ENCODE peak calls at places on chromosomes 3 and 15, in seven cellular contexts. Y, N, Z, I, R, E and S are unnamed samples. For H3K4me1, the result is how much of the 10 kb centered on the place peaks cover.

GRCh38 chr3:126157083-126157768 is 23.2 kb downstream of the ALDH1L1 start:
- DNase-seq in Y (no peak), N (no peak), Z (no peak), I (no peak), R (no peak), E (no peak), S (no peak)

GRCh38 chr15:35305031-35305555 is 220.0 kb upstream of the NANOGP8 start:
- DNase-seq in Y (no peak), N (no peak), Z (no peak), I (no peak), R (no peak), E (no peak), S (no peak)

GRCh38 chr3:110687138-110687537 is 384.5 kb upstream of the NECTIN3 start:
- DNase-seq in Y (no peak), N (peak), Z (no peak), I (no peak), R (no peak), E (no peak), S (no peak)

GRCh38 chr3:186772281-186772885 is 11.0 kb upstream of the EIF4A2 start:
- DNase-seq in Y (no peak), N (no peak), Z (no peak), I (no peak), R (no peak), E (no peak), S (peak)

GRCh38 chr3:51703026-51703775 is 3.7 kb upstream of the GRM2 start:
- DNase-seq in Y (no peak), N (no peak), Z (peak), I (peak), R (no peak), E (no peak), S (no peak)

GRCh38 chr3:4550957-4551754 is 58.0 kb downstream of the ITPR1 start:
- DNase-seq in Y (peak), N (no peak), Z (peak), I (no peak), R (no peak), E (no peak), S (peak)

GRCh38 chr3:64687781-64688515 is at the start of gene ADAMTS9:
- DNase-seq in Y (peak), N (peak), Z (peak), I (peak), R (peak), E (no peak), S (peak)

GRCh38 chr15:66876423-66876730 is 174.3 kb downstream of the SMAD6 start:
- DNase-seq in Y (no peak), N (no peak), Z (no peak), I (no peak), R (no peak), E (no peak), S (no peak)

GRCh38 chr15:73273181-73274002 is 95.4 kb downstream of the HCN4 start:
- DNase-seq in Y (peak), N (peak), Z (no peak), I (no peak), R (peak), E (peak), S (peak)

GRCh38 chr15:75647370-75648155 is at the start of gene SNX33:
- DNase-seq in Y (peak), N (peak), Z (peak), I (peak), R (peak), E (peak), S (peak)

GRCh38 chr15:87610366-87610765 is 646.2 kb downstream of the NTRK3 start:
- DNase-seq in Y (no peak), N (peak), Z (no peak), I (no peak), R (no peak), E (no peak), S (peak)

GRCh38 chr3:193021506-193022010 is 103.9 kb upstream of the MB21D2 start:
- DNase-seq in Y (no peak), N (no peak), Z (no peak), I (no peak), R (no peak), E (no peak), S (no peak)

GRCh38 chr3:193028283-193028682 is 110.6 kb upstream of the MB21D2 start:
- DNase-seq in Y (no peak), N (no peak), Z (no peak), I (no peak), R (no peak), E (no peak), S (no peak)

GRCh38 chr3:193023218-193023617 is 105.6 kb upstream of the MB21D2 start:
- DNase-seq in Y (no peak), N (no peak), Z (no peak), I (no peak), R (no peak), E (no peak), S (no peak)
- H3K4me3 ChIP-seq in Y (no peak), N (no peak), Z (no peak), I (no peak), R (no peak), E (no peak), S (no peak)

GRCh38 chr3:80526153-80526552 is 758.4 kb upstream of the ROBO1 start:
- DNase-seq in Y (no peak), N (no peak), Z (no peak), I (no peak), R (peak), E (no peak), S (no peak)
- TF ChIP-seq CTCF in Y (no peak), N (no peak), Z (no peak), I (no peak), R (peak), E (no peak), S (peak)

GRCh38 chr15:63341898-63342297 is 39.7 kb downstream of the CA12 start:
- DNase-seq in Y (no peak), N (no peak), Z (no peak), I (no peak), R (no peak), E (no peak), S (no peak)

GRCh38 chr15:63348392-63348791 is 33.3 kb downstream of the CA12 start:
- DNase-seq in Y (peak), N (peak), Z (peak), I (peak), R (peak), E (no peak), S (no peak)

GRCh38 chr15:63347074-63347859 is 34.4 kb downstream of the CA12 start:
- DNase-seq in Y (no peak), N (peak), Z (no peak), I (no peak), R (peak), E (peak), S (no peak)

GRCh38 chr15:63344737-63345390 is 36.8 kb downstream of the CA12 start:
- DNase-seq in Y (no peak), N (peak), Z (no peak), I (no peak), R (no peak), E (no peak), S (no peak)

DNA sequence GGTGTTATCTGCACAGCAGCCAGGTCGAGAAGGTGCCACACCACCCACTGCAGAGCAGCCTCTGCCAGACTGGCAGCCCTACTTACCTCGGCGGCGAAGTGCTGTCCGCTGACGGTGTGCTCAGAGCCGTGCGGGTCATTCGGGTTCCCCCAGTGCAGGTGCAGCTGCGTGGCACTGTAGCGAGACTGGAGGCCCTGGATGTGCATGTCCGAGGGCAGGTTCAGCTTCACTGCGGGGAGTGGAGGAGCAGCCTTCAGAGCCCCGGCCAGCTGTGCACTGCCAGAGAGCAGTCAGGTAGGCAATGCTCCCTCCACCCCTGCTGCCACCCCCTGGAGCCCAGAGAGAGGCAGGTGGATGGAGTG is 36.3 kb downstream of the CA12 start:
- DNase-seq in Y (no peak), N (no peak), Z (no peak), I (no peak), R (no peak), E (no peak), S (no peak)
- H3K4me1 ChIP-seq in Y (under half), N (under half), Z (under half), I (under half), R (half or more), E (under half), S (under half)

GRCh38 chr3:143123353-143123974 is 3.9 kb downstream of the CHST2 start:
- DNase-seq in Y (no peak), N (no peak), Z (no peak), I (no peak), R (no peak), E (no peak), S (no peak)
- H3K4me3 ChIP-seq in Y (no peak), N (no peak), Z (no peak), I (peak), R (no peak), E (no peak), S (no peak)

DNA sequence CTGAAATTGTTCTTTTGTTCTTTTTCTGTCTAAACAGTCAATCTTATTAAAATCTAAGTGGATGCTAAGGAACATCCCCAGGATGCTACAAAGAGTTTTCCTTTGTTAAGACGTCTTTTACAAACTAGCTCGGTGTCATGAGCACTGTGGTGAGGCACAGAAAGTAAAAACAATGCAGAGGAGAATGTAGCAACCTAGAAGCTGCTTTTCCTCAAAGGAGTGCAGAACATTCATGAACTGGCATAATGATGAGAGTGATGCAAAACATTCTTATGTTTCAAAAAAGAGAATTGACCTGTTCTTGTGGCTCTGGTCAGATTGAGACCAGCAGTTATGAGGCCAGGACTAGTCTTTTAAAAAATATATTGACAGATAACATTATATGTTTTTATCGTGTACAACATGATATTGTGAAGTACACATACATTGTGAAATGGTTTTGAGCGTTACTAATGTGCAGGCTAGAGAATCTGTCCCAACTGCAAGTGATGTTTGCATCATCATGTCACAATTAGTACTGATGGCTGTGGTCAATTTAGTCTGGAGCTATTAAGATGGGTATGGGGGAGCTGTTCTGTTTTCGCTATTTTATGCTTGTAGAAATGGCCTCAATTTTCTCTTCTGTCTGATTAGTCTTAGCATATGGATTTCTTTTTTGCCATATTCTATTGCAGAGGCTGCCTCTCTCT is 50.1 kb downstream of the HHLA2 start:
- DNase-seq in Y (no peak), N (no peak), Z (no peak), I (no peak), R (no peak), E (no peak), S (no peak)
- TF ChIP-seq CTCF in Y (no peak), N (no peak), Z (no peak), I (no peak), R (no peak), E (no peak), S (no peak)

GRCh38 chr3:71050133-71050520 is 533.4 kb downstream of the FOXP1 start:
- DNase-seq in Y (no peak), N (peak), Z (no peak), I (no peak), R (no peak), E (no peak), S (no peak)
- H3K4me1 ChIP-seq in Y (under half), N (under half), Z (under half), I (half or more), R (under half), E (under half), S (under half)

DNA sequence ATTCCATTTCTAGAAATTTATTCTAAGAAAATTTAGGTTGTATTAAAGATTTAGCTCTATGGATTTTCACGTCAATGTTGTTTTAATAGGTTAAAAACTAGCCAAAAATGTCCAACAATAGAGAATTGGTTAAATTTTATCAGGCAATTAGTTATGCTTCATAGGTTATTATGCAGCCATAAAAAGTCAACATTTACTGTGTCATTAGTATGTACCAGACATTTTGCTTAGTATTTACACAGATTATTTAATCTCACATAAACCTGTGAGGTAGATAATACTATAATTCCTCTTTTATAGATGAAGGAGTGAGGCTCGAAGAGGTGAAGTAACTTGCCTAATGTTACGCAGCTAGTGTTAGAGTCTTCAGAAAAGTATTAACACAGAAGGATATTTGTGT is 70.6 kb upstream of the LRRFIP2 start:
- DNase-seq in Y (no peak), N (no peak), Z (no peak), I (no peak), R (no peak), E (no peak), S (no peak)
- H3K4me3 ChIP-seq in Y (no peak), N (peak), Z (peak), I (peak), R (peak), E (peak), S (peak)

GRCh38 chr3:23824699-23825444 is 19.1 kb downstream of the UBE2E1 start:
- DNase-seq in Y (no peak), N (no peak), Z (no peak), I (no peak), R (no peak), E (no peak), S (no peak)

GRCh38 chr3:23821858-23822257 is 16.1 kb downstream of the UBE2E1 start:
- DNase-seq in Y (no peak), N (no peak), Z (no peak), I (no peak), R (no peak), E (no peak), S (no peak)

GRCh38 chr3:23822559-23822958 is 16.8 kb downstream of the UBE2E1 start:
- DNase-seq in Y (no peak), N (no peak), Z (no peak), I (no peak), R (no peak), E (no peak), S (no peak)

GRCh38 chr3:23825802-23826201 is 20.0 kb downstream of the UBE2E1 start:
- DNase-seq in Y (no peak), N (no peak), Z (no peak), I (no peak), R (no peak), E (no peak), S (no peak)

DNA sequence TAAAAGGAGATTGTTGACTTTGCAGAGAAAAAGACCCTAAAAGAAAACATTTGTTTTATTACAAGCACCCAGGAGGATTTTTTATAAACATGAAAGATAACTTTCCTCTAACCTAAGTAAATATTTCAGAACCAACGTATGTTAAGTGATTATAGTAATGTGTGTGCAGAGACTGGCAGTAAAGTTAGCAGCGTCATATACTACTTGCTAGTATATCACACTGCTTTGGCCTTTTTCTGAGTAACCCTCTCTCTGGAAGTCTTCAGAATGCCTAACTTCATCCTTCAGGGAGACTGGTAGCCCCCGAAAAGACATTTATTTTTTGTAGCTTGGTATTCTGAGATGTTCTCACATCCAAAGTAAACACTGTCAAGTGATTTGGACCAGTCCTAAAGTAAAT is 17.9 kb downstream of the UBE2E1 start:
- DNase-seq in Y (no peak), N (no peak), Z (no peak), I (no peak), R (no peak), E (no peak), S (no peak)
- TF ChIP-seq CTCF in Y (no peak), N (no peak), Z (no peak), I (no peak), R (no peak), E (no peak), S (no peak)

GRCh38 chr15:58934521-58934920 is 1.0 kb upstream of the SLTM start:
- DNase-seq in Y (no peak), N (no peak), Z (no peak), I (no peak), R (no peak), E (no peak), S (no peak)

GRCh38 chr15:58931985-58932384 is 1.5 kb downstream of the SLTM start:
- DNase-seq in Y (peak), N (peak), Z (no peak), I (no peak), R (peak), E (peak), S (no peak)

GRCh38 chr15:58934114-58934447 is 602 bp upstream of the SLTM start:
- DNase-seq in Y (no peak), N (no peak), Z (no peak), I (no peak), R (no peak), E (no peak), S (no peak)

GRCh38 chr15:58932791-58933310 is 628 bp downstream of the SLTM start:
- DNase-seq in Y (no peak), N (no peak), Z (no peak), I (no peak), R (peak), E (peak), S (no peak)

DNA sequence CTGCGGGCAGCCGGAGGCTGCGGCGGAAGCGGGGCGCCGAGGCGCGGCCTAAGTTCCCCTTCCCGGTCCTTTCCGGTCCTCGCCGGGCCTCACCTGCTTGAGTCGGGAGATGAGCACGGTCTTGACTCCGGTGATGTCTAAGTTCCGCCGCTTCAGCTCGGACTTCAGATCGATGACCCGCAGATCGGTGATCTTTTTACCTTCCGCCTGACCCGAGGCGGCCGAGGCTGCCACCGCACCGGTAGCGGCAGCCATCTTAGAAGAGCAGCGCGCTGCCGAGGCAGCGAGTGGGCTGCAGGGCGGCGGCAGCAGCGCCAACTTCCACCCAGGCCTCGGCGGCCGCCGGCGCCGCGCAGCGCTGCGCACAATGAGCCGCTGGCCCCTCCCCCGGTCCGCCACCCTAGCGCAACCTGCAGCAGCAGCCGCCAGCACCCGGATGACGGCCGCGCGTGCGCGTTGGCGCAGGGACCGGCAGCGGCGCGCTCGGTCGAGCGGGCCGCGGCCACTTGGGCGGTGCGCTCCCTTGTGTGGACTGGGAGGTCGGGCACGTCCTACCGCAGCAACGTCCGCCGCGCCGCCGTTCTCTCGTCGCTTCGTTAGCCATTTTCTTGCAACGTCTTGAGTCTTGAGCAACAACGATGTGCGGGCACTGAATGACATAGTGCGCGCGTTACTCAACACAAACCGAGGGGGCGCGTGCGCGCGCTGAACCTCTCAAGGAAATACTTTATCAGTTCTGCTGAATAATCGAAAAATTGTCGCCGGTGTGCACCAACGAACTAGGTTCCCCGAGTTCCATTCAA is at the start of gene SLTM:
- DNase-seq in Y (peak), N (peak), Z (peak), I (peak), R (peak), E (peak), S (peak)
- H3K4me1 ChIP-seq in Y (under half), N (under half), Z (under half), I (under half), R (under half), E (under half), S (under half)